ENCODE peak calls at places on chromosomes 2 and 18, in nine cellular contexts. A, E, V, K, U, N, F, I and S are unnamed samples.
A peak's percentile ranks its signal among the peaks of the same experiment; 100 is the strongest.

GRCh38 chr2:218694405-218695145 is 16.1 kb upstream of the TTLL4 start:
- DNase-seq in U (peak; percentile 57), N (no peak), F (no peak), V (no peak), A (no peak), E (no peak), K (no peak), I (no peak), S (no peak)

GRCh38 chr2:18110222-18110621 is 231.8 kb downstream of the KCNS3 start:
- DNase-seq in N (no peak), U (no peak), I (no peak), A (no peak), F (no peak), V (no peak), K (no peak), E (no peak), S (no peak)

GRCh38 chr2:159201321-159202063 is 85.0 kb downstream of the WDSUB1 start:
- DNase-seq in E (no peak), U (no peak), F (no peak), A (no peak), K (peak; percentile 69), V (peak; percentile 13), I (no peak), N (no peak), S (peak; percentile 38)

GRCh38 chr2:238103465-238104070 is 3.4 kb downstream of the ESPNL start:
- DNase-seq in F (no peak), E (no peak), K (no peak), A (no peak), I (no peak), N (no peak), V (no peak), U (no peak), S (no peak)

GRCh38 chr18:3875376-3875775 is 425.4 kb downstream of the TGIF1 start:
- DNase-seq in I (no peak), K (no peak), N (no peak), F (peak; percentile 72), V (no peak), E (no peak), A (no peak), U (no peak), S (no peak)

GRCh38 chr18:9575558-9575957 is 38.8 kb downstream of the PPP4R1 start:
- DNase-seq in F (no peak), U (peak; percentile 61), E (peak; percentile 86), K (peak; percentile 82), A (peak; percentile 98), V (peak; percentile 2), N (peak; percentile 95), I (no peak), S (peak; percentile 10)

GRCh38 chr2:235347691-235348090 is 146.2 kb upstream of the AGAP1 start:
- DNase-seq in N (peak; percentile 73), K (peak; percentile 89), V (no peak), I (no peak), A (no peak), U (no peak), E (no peak), F (no peak), S (no peak)

GRCh38 chr2:191703079-191703725 is 25.3 kb downstream of the NABP1 start:
- DNase-seq in N (no peak), E (no peak), I (no peak), F (no peak), A (no peak), K (no peak), V (no peak), U (no peak), S (no peak)

GRCh38 chr18:79507076-79507545 is 111.4 kb downstream of the NFATC1 start:
- DNase-seq in V (peak; percentile 34), F (peak; percentile 49), N (no peak), K (peak; percentile 74), U (peak; percentile 41), I (peak; percentile 25), E (peak; percentile 31), A (peak; percentile 20), S (no peak)

GRCh38 chr2:15115786-15116185 is 445.3 kb downstream of the NBAS start:
- DNase-seq in U (no peak), I (no peak), E (no peak), A (no peak), N (no peak), F (peak; percentile 96), V (no peak), K (no peak), S (no peak)

GRCh38 chr2:113756088-113757058 is at the start of gene SLC35F5:
- DNase-seq in N (peak; percentile 91), F (peak; percentile 98), K (peak; percentile 94), A (peak; percentile 94), E (peak; percentile 94), U (peak; percentile 98), I (peak; percentile 94), V (peak; percentile 97), S (peak; percentile 98)

GRCh38 chr2:212930556-212930955 is 220.9 kb downstream of the IKZF2 start:
- DNase-seq in K (no peak), A (peak; percentile 23), U (no peak), I (no peak), F (no peak), N (no peak), E (no peak), V (no peak), S (no peak)

GRCh38 chr2:85254540-85255261 is 73.1 kb downstream of the TGOLN2 start:
- DNase-seq in N (no peak), F (no peak), E (no peak), V (no peak), A (no peak), U (no peak), K (no peak), I (no peak), S (no peak)

GRCh38 chr2:12501469-12502147 is 215.1 kb upstream of the TRIB2 start:
- DNase-seq in K (no peak), I (peak; percentile 75), V (peak; percentile 75), U (no peak), A (no peak), E (no peak), F (no peak), N (no peak), S (peak; percentile 40)

GRCh38 chr2:178108176-178108575 is 4.1 kb upstream of the RBM45 start:
- DNase-seq in F (no peak), E (no peak), I (no peak), K (no peak), A (no peak), V (no peak), U (no peak), N (no peak), S (no peak)

GRCh38 chr2:151410485-151410833 is 757 bp downstream of the RIF1 start:
- DNase-seq in I (peak; percentile 54), F (no peak), E (peak; percentile 60), V (peak; percentile 43), U (peak; percentile 49), A (peak; percentile 61), K (peak; percentile 36), N (peak; percentile 48), S (peak; percentile 18)

GRCh38 chr2:22880161-22880560 is 504.8 kb upstream of the KLHL29 start:
- DNase-seq in F (no peak), U (no peak), I (no peak), N (no peak), A (no peak), K (no peak), V (no peak), E (no peak), S (no peak)

GRCh38 chr18:45548614-45549013 is 66.7 kb upstream of the SLC14A2 start:
- DNase-seq in F (no peak), A (no peak), V (no peak), I (no peak), K (no peak), U (no peak), E (no peak), N (no peak), S (no peak)